ENCODE peak calls at places on chromosomes 3 and 15, in nine cellular contexts. X, A, R, D, C, H, Z, U and T are unnamed samples. For H3K27me3, the result is how much of the 10 kb centered on the place peaks cover.

GRCh38 chr15:64146885-64147681 is 4.4 kb upstream of the SNX22 start:
- DNase-seq in X (no peak), A (no peak), R (peak), D (no peak), C (peak), H (no peak), Z (no peak), U (no peak), T (no peak)

GRCh38 chr15:77025066-77025435 is 30.1 kb downstream of the PSTPIP1 start:
- DNase-seq in X (no peak), A (no peak), R (no peak), D (peak), C (peak), H (peak), Z (peak), U (no peak), T (no peak)

GRCh38 chr15:76217029-76217866 is 94.0 kb downstream of the ETFA start:
- DNase-seq in X (no peak), A (no peak), R (peak), D (no peak), C (no peak), H (no peak), Z (no peak), U (no peak), T (no peak)

GRCh38 chr15:89845305-89845893 is 30.7 kb upstream of the ANPEP start:
- DNase-seq in X (no peak), A (no peak), R (peak), D (no peak), C (no peak), H (no peak), Z (no peak), U (no peak), T (peak)

GRCh38 chr15:58805095-58805494 is 34.0 kb downstream of the MINDY2 start:
- DNase-seq in X (no peak), A (no peak), R (peak), D (no peak), C (no peak), H (no peak), Z (no peak), U (no peak), T (no peak)

GRCh38 chr15:29747837-29748417 is 74.3 kb downstream of the TJP1 start:
- DNase-seq in X (no peak), A (peak), R (peak), D (no peak), C (no peak), H (no peak), Z (no peak), U (no peak), T (no peak)

GRCh38 chr3:26932752-26933151 is 310.2 kb downstream of the LRRC3B start:
- DNase-seq in X (no peak), A (no peak), R (no peak), D (no peak), C (no peak), H (no peak), Z (no peak), U (no peak), T (no peak)

GRCh38 chr3:11705049-11705448 is 61.3 kb upstream of the VGLL4 start:
- DNase-seq in X (no peak), A (no peak), R (no peak), D (peak), C (peak), H (no peak), Z (no peak), U (no peak), T (no peak)

GRCh38 chr3:72247645-72248388 is 462.9 kb upstream of the PROK2 start:
- DNase-seq in X (no peak), A (no peak), R (no peak), D (no peak), C (no peak), H (no peak), Z (no peak), U (peak), T (peak)

GRCh38 chr3:114144909-114145688 is 33.8 kb downstream of the DRD3 start:
- DNase-seq in X (no peak), A (no peak), R (peak), D (no peak), C (no peak), H (no peak), Z (no peak), U (no peak), T (peak)

GRCh38 chr15:22224241-22224671 is 143.9 kb downstream of the OR4M2 start:
- DNase-seq in X (no peak), A (no peak), R (no peak), D (no peak), C (no peak), H (no peak), Z (no peak), U (no peak), T (no peak)

GRCh38 chr3:31503456-31503855 is 29.3 kb upstream of the STT3B start:
- DNase-seq in X (no peak), A (no peak), R (no peak), D (no peak), C (no peak), H (no peak), Z (no peak), U (no peak), T (no peak)

GRCh38 chr3:142159083-142159740 is 9.9 kb upstream of the TFDP2 start:
- DNase-seq in X (no peak), A (no peak), R (no peak), D (no peak), C (no peak), H (no peak), Z (no peak), U (no peak), T (no peak)

GRCh38 chr15:96421211-96421610 is 90.7 kb downstream of the NR2F2 start:
- DNase-seq in X (no peak), A (no peak), R (peak), D (no peak), C (no peak), H (no peak), Z (no peak), U (no peak), T (peak)
- H3K27me3 ChIP-seq in X (under half), A (under half), R (half or more), D (under half), C (half or more), H (under half), Z (under half), U (under half), T (under half)

GRCh38 chr3:51954713-51955112 is 468 bp upstream of the GPR62 start:
- DNase-seq in X (no peak), A (no peak), R (no peak), D (no peak), C (no peak), H (no peak), Z (no peak), U (no peak), T (no peak)
- H3K27me3 ChIP-seq in X (under half), A (under half), R (under half), D (under half), C (under half), H (under half), Z (under half), U (under half), T (under half)

DNA sequence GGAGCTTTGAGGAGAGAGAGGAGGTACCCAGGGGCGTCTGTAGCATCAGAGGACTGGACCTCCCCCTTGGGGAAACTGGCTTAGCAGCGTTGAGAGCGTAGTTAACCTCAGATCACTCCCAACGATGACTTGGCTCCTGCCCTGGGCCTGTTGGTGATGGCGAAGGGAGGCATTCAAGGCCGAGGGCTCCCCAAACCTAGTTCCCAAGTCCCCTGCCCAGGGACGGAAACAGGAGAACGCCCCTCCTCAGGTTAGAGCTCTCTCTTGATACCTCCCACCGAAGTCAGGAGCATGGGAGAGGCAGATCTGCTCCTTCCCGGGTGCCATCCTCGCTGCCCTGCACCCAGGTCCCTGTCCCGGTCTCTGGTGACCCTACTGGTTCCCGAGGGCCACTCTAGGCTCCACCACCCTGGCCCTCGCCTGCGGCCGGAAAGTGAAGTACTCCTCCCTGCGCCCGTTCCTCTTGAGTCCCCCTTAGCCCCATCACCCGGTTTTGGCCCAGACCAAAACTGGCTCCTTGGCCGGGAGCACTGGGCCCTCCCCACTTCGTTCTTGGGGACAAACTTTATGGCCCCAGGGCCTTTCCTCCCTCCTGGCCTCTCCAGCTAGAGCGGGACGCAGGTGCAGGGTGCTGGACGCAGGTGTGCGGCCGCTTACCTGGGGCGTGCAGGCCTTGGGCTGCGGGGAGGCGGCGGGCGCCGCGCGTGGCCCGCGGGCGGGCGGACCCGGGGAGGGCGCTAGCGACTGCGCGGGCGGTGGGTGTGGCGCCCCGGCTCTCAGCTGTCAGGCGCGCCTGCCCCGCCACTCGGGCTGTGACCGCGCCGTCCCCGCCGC is 2.6 kb upstream of the SKOR1 start:
- DNase-seq in X (no peak), A (no peak), R (no peak), D (peak), C (peak), H (no peak), Z (no peak), U (no peak), T (no peak)
- H3K27me3 ChIP-seq in X (under half), A (under half), R (half or more), D (half or more), C (half or more), H (half or more), Z (under half), U (under half), T (half or more)

DNA sequence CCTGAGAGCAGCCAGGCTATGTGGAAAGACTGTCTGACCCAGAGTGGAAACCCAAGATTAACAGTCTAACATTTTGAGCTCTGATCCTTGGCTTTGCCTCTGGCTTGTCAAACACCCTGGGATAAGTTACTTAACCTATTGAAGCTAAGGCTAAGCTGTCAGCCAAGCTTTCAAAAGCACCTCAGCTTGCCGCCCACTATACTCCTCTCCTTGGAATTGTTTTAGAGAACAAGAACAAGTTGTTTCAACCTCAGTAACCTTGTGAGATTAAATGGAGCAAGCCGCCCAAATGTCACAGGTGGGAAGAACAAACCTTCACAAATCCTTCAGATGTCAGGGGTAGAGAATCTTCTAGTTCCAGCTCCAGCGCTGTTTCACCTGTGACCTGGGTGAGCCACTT is 235.1 kb downstream of the RYR3 start:
- DNase-seq in X (no peak), A (no peak), R (no peak), D (no peak), C (no peak), H (no peak), Z (no peak), U (no peak), T (no peak)
- H3K27me3 ChIP-seq in X (under half), A (under half), R (under half), D (under half), C (under half), H (under half), Z (under half), U (under half), T (under half)

GRCh38 chr15:33315044-33315443 is 4.3 kb downstream of the RYR3 start:
- DNase-seq in X (no peak), A (no peak), R (no peak), D (no peak), C (peak), H (no peak), Z (no peak), U (no peak), T (no peak)

GRCh38 chr15:33310481-33311311 is at the start of gene RYR3:
- DNase-seq in X (no peak), A (no peak), R (no peak), D (peak), C (peak), H (no peak), Z (no peak), U (no peak), T (peak)

GRCh38 chr15:33311312-33311971 is 675 bp downstream of the RYR3 start:
- DNase-seq in X (no peak), A (no peak), R (no peak), D (peak), C (peak), H (no peak), Z (no peak), U (no peak), T (no peak)

GRCh38 chr15:33314115-33314514 is 3.3 kb downstream of the RYR3 start:
- DNase-seq in X (no peak), A (no peak), R (no peak), D (no peak), C (no peak), H (no peak), Z (no peak), U (no peak), T (no peak)

GRCh38 chr15:33313491-33313890 is 2.7 kb downstream of the RYR3 start:
- DNase-seq in X (no peak), A (no peak), R (no peak), D (no peak), C (no peak), H (no peak), Z (no peak), U (no peak), T (no peak)
- H3K27me3 ChIP-seq in X (under half), A (under half), R (under half), D (under half), C (under half), H (under half), Z (under half), U (under half), T (under half)

GRCh38 chr3:128475355-128475754 is 8.7 kb upstream of the DNAJB8 start:
- DNase-seq in X (no peak), A (no peak), R (no peak), D (no peak), C (peak), H (no peak), Z (no peak), U (no peak), T (no peak)
- H3K27me3 ChIP-seq in X (under half), A (under half), R (half or more), D (half or more), C (half or more), H (under half), Z (under half), U (under half), T (under half)

DNA sequence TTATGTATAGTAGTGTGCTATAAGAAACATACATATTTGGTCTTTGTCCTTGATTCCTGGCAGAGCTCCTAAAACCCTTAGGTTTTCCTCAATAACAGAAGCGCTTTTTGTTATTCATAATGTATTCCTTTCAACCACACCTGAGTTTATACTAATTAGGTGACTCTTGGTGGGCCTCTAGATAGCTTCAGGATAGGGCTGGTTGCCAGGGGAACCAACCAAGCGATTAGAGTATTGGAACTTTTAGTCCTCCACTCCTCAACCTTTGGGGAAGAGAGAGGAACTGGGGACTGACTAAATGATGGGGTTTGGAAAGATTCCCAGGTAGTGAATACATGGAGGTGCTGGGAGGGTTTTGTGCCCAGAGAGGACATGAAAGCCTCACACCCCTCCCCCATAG is 24.6 kb downstream of the TMCC1 start:
- DNase-seq in X (no peak), A (no peak), R (no peak), D (no peak), C (peak), H (no peak), Z (no peak), U (no peak), T (no peak)
- H3K27me3 ChIP-seq in X (under half), A (under half), R (under half), D (under half), C (under half), H (under half), Z (under half), U (under half), T (under half)

GRCh38 chr15:85458764-85459163 is 78.4 kb downstream of the AKAP13 start:
- DNase-seq in X (no peak), A (no peak), R (no peak), D (no peak), C (no peak), H (no peak), Z (no peak), U (no peak), T (no peak)
- H3K27me3 ChIP-seq in X (under half), A (under half), R (under half), D (under half), C (under half), H (under half), Z (under half), U (under half), T (under half)

GRCh38 chr3:41600616-41601015 is 361.3 kb downstream of the ULK4 start:
- DNase-seq in X (no peak), A (no peak), R (no peak), D (no peak), C (no peak), H (no peak), Z (no peak), U (no peak), T (no peak)

GRCh38 chr3:41598329-41598728 is 363.6 kb downstream of the ULK4 start:
- DNase-seq in X (no peak), A (no peak), R (no peak), D (no peak), C (no peak), H (no peak), Z (no peak), U (no peak), T (no peak)

GRCh38 chr3:41598804-41599481 is 363.0 kb downstream of the ULK4 start:
- DNase-seq in X (no peak), A (no peak), R (peak), D (no peak), C (no peak), H (no peak), Z (no peak), U (no peak), T (peak)

GRCh38 chr3:41601404-41601987 is 360.4 kb downstream of the ULK4 start:
- DNase-seq in X (no peak), A (no peak), R (no peak), D (no peak), C (no peak), H (no peak), Z (no peak), U (no peak), T (no peak)

DNA sequence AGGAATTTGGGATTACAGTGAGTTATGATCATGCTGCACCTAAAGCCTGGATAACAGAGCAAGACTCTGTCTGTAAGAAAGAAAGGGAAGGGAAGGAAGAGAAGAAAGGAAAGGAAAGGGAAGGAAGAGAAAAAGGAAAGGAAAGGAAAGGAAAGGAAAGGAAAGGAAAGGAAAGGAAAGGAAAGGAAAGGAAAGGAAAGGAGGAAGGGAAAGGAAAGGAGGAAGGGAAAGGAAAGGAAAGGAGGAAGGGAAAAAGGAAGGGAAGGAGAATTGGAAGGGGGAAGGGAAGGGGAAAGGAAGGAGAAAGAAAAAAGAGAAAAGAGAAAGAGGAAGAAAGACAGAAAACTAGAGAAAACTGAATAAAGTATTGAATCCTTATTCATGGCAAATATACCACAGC is 359.8 kb downstream of the ULK4 start:
- DNase-seq in X (no peak), A (no peak), R (no peak), D (no peak), C (no peak), H (no peak), Z (no peak), U (no peak), T (no peak)
- H3K27me3 ChIP-seq in X (under half), A (under half), R (under half), D (under half), C (under half), H (under half), Z (under half), U (under half), T (under half)

DNA sequence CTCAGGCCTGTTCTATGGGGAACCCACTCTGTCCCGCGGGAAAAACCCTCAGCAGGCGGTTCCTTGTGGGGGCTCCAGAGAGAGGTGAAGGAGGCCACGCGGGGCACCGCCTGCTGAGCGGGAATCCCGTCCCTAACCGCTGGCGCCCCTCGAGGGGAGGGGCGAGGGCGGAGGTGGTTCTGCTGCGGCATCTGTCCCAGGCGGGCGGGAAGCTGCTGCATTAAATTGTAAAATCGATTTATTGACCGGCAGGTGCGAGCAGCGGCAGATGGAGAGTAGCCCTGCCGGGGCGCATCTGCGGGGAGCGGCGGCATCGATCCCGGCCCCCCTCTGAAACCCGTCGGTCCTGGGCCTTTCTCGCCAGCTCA is 3.7 kb upstream of the DLL4 start:
- DNase-seq in X (no peak), A (no peak), R (no peak), D (no peak), C (no peak), H (peak), Z (no peak), U (no peak), T (no peak)
- H3K27me3 ChIP-seq in X (under half), A (under half), R (under half), D (half or more), C (half or more), H (under half), Z (under half), U (under half), T (under half)